ENCODE peak calls at places on chromosomes 5 and 9, in eight cellular contexts. N, Y, Q, W, D, Z, V and G are unnamed samples.

GRCh38 chr9:135895202-135895848 is 12.0 kb downstream of the CAMSAP1 start:
- DNase-seq in N (no peak), Y (peak; percentile 19), Q (no peak), W (no peak), D (no peak), Z (no peak), V (no peak), G (no peak)

GRCh38 chr9:121201045-121201737 is 478 bp downstream of the RAB14 start:
- DNase-seq in N (no peak), Y (peak; percentile 19), Q (peak; percentile 53), W (peak; percentile 65), D (no peak), Z (peak; percentile 62), V (no peak), G (peak; percentile 67)

GRCh38 chr9:20397348-20397747 is 225.0 kb downstream of the MLLT3 start:
- DNase-seq in N (no peak), Y (no peak), Q (no peak), W (no peak), D (no peak), Z (peak; percentile 6), V (no peak), G (no peak)

GRCh38 chr5:140054086-140054689 is 11.1 kb upstream of the NRG2 start:
- DNase-seq in N (no peak), Y (no peak), Q (no peak), W (peak; percentile 51), D (no peak), Z (no peak), V (no peak), G (no peak)

GRCh38 chr9:71928376-71928775 is 16.9 kb downstream of the C9orf85 start:
- DNase-seq in N (peak; percentile 28), Y (no peak), Q (no peak), W (no peak), D (no peak), Z (no peak), V (no peak), G (no peak)

GRCh38 chr9:23803216-23803615 is 22.8 kb downstream of the ELAVL2 start:
- DNase-seq in N (no peak), Y (no peak), Q (no peak), W (no peak), D (no peak), Z (no peak), V (no peak), G (no peak)

GRCh38 chr9:130159814-130160670 is 12.2 kb upstream of the NCS1 start:
- DNase-seq in N (no peak), Y (no peak), Q (no peak), W (no peak), D (no peak), Z (peak; percentile 5), V (no peak), G (no peak)

GRCh38 chr9:34412336-34412735 is 35.6 kb upstream of the MYORG start:
- DNase-seq in N (no peak), Y (no peak), Q (no peak), W (no peak), D (no peak), Z (no peak), V (no peak), G (no peak)

GRCh38 chr5:43997647-43998251 is 391.5 kb downstream of the FGF10 start:
- DNase-seq in N (peak; percentile 38), Y (no peak), Q (no peak), W (no peak), D (no peak), Z (peak; percentile 38), V (peak; percentile 6), G (no peak)

GRCh38 chr9:32589083-32589713 is 16.2 kb upstream of the NDUFB6 start:
- DNase-seq in N (peak; percentile 24), Y (peak; percentile 69), Q (no peak), W (peak; percentile 46), D (peak; percentile 58), Z (peak; percentile 60), V (peak; percentile 9), G (no peak)

GRCh38 chr5:135271533-135272310 is 127.3 kb downstream of the MACROH2A1 start:
- DNase-seq in N (peak; percentile 24), Y (peak; percentile 59), Q (no peak), W (peak; percentile 29), D (peak; percentile 27), Z (peak; percentile 60), V (no peak), G (peak; percentile 41)

GRCh38 chr5:135266975-135267374 is 132.1 kb downstream of the MACROH2A1 start:
- DNase-seq in N (no peak), Y (peak; percentile 57), Q (no peak), W (no peak), D (no peak), Z (no peak), V (no peak), G (no peak)

GRCh38 chr5:135266301-135266630 is 132.8 kb downstream of the MACROH2A1 start:
- DNase-seq in N (no peak), Y (peak; percentile 14), Q (no peak), W (no peak), D (no peak), Z (no peak), V (no peak), G (no peak)

GRCh38 chr5:135269828-135270545 is 129.0 kb downstream of the MACROH2A1 start:
- DNase-seq in N (peak; percentile 61), Y (peak; percentile 81), Q (no peak), W (no peak), D (no peak), Z (peak; percentile 85), V (no peak), G (no peak)

GRCh38 chr5:135269224-135269623 is 129.8 kb downstream of the MACROH2A1 start:
- DNase-seq in N (no peak), Y (peak; percentile 46), Q (no peak), W (no peak), D (no peak), Z (no peak), V (no peak), G (no peak)
- TF ChIP-seq CTCF in N (no peak), Y (no peak), Q (no peak), W (no peak), D (no peak), Z (no peak), V (no peak), G (no peak)

GRCh38 chr9:134217431-134218210 is 53.3 kb upstream of the RNU6ATAC start:
- DNase-seq in N (no peak), Y (no peak), Q (peak; percentile 13), W (no peak), D (peak; percentile 37), Z (no peak), V (no peak), G (no peak)
- TF ChIP-seq CTCF in N (no peak), Y (peak; percentile 8), Q (peak; percentile 48), W (no peak), D (peak; percentile 12), Z (peak; percentile 11), V (peak; percentile 14), G (no peak)

GRCh38 chr9:68710082-68710481 is 5.0 kb downstream of the PIP5K1B start:
- DNase-seq in N (no peak), Y (no peak), Q (no peak), W (no peak), D (no peak), Z (no peak), V (no peak), G (no peak)
- TF ChIP-seq CTCF in N (no peak), Y (no peak), Q (no peak), W (no peak), D (no peak), Z (no peak), V (no peak), G (no peak)

DNA sequence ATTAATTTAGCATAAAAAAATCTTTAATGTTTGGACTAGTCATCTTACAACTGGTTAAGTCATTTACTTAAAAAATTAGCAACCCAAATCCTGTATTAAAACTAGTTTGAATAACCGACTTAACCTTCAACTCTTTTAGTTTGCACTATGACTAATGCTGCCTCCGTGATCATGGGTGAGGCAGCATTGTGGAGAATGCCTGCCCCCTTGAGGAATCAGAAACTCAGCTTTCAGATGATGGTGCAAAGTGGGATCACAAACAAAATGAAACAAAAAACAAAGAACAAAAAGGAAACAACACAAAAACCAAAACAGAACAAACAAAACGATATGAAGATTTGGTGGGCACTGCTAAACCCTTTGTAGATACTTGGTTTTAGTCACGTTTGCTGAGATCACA is 127.0 kb upstream of the PALM2AKAP2 start:
- DNase-seq in N (peak; percentile 20), Y (peak; percentile 51), Q (no peak), W (peak; percentile 50), D (peak; percentile 10), Z (peak; percentile 56), V (no peak), G (no peak)
- TF ChIP-seq CTCF in N (peak; percentile 22), Y (peak; percentile 56), Q (peak; percentile 69), W (peak; percentile 70), D (peak; percentile 71), Z (peak; percentile 56), V (peak; percentile 41), G (no peak)

DNA sequence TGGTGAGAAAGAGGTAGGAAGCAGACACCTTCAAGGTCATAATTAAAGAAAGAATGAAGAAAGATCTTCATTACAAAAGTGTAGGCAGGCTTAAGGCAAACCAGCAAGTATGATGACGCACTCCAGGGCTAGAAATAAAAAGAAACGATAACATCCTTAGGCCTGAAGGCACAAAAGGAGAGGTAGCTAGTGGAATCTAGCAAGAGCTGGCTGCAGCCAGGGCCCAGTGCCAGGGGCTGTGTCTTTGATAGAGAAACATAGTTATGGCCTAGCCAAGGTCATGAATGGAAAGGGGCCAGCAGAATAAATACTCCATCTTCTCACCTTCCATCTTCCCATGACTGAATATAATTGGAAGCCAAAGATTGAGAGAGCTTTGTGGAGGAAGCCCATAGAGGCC is 6.8 kb upstream of the SH3TC2 start:
- DNase-seq in N (no peak), Y (no peak), Q (peak; percentile 51), W (no peak), D (no peak), Z (no peak), V (no peak), G (no peak)
- TF ChIP-seq CTCF in N (no peak), Y (no peak), Q (no peak), W (no peak), D (no peak), Z (no peak), V (no peak), G (no peak)

DNA sequence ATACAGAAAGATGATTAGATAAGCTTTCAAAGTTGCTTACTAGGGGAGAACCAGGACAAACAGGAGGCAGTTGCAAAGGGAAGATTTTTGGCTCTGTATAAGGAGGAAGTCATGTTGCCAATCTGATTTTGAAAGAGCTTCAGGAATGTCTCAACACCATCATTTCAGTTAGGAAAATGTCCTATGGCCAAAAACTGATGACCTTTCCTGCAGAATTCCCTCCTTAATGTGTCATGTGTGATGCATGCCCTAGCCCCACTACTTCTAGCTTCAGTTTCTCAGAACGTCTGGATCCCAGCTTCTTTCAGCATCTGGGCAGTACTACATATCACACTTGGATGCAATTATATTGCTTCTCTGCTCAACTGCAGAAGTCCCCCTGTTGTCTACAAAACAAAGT is 211.5 kb upstream of the NREP start:
- DNase-seq in N (peak; percentile 75), Y (peak; percentile 51), Q (no peak), W (no peak), D (no peak), Z (no peak), V (no peak), G (no peak)
- TF ChIP-seq CTCF in N (no peak), Y (no peak), Q (no peak), W (no peak), D (no peak), Z (no peak), V (no peak), G (no peak)

DNA sequence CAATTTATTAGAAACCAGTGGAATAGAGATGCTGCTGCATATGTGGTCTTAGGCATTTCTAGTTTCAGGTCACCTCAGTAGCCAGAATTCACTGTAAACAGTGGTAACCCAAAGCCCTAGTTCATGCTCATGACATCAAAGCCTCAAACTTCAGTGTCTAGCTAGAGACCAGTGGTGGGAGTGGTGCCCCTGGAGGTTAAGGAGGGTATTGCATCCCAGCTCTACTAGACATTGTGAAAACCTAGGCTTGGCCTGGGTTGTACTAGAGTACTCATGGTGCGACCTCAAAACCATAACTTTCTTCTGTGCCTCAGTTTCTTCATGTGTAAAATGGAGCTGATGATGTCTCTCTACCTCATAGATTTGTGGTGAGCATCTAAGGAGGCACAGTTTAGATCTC is 18.8 kb downstream of the COL5A1 start:
- DNase-seq in N (no peak), Y (no peak), Q (no peak), W (no peak), D (no peak), Z (no peak), V (no peak), G (peak; percentile 25)
- TF ChIP-seq CTCF in N (peak; percentile 78), Y (peak; percentile 80), Q (peak; percentile 37), W (peak; percentile 72), D (peak; percentile 73), Z (peak; percentile 44), V (peak; percentile 75), G (peak; percentile 48)